ENCODE peak calls at places on chromosomes 4 and X, in four cellular contexts. One of them, this sample, is unnamed.

GRCh38 chrX:143648705-143649104 is 12.8 kb upstream of the SLITRK4 start:
- DNase-seq in SK-N-SH: no peak
- DNase-seq in HepG2: no peak
- DNase-seq in HCT116: no peak
- DNase-seq in this sample: no peak

GRCh38 chrX:68498044-68498507 is 775 bp upstream of the YIPF6 start:
- DNase-seq in HepG2: peak
- DNase-seq in HCT116: no peak
- DNase-seq in SK-N-SH: peak
- DNase-seq in this sample: no peak

GRCh38 chr4:176014583-176015108 is 51.0 kb upstream of the WDR17 start:
- DNase-seq in SK-N-SH: no peak
- DNase-seq in HepG2: no peak
- DNase-seq in HCT116: no peak
- DNase-seq in this sample: no peak

GRCh38 chrX:111181883-111182400 is 86.0 kb downstream of the PAK3 start:
- DNase-seq in SK-N-SH: no peak
- DNase-seq in HepG2: no peak
- DNase-seq in HCT116: no peak
- DNase-seq in this sample: no peak

GRCh38 chrX:39459204-39459603 is 638.6 kb downstream of the BCOR start:
- DNase-seq in HCT116: no peak
- DNase-seq in HepG2: no peak
- DNase-seq in SK-N-SH: no peak
- DNase-seq in this sample: no peak

GRCh38 chr4:15198070-15198727 is 195.9 kb downstream of the CPEB2 start:
- DNase-seq in HepG2: no peak
- DNase-seq in HCT116: no peak
- DNase-seq in SK-N-SH: no peak
- DNase-seq in this sample: no peak

GRCh38 chrX:23435108-23435507 is 100.5 kb downstream of the PTCHD1 start:
- DNase-seq in SK-N-SH: no peak
- DNase-seq in HepG2: no peak
- DNase-seq in HCT116: no peak
- DNase-seq in this sample: no peak

GRCh38 chrX:143664302-143664701 is 28.4 kb upstream of the SLITRK4 start:
- DNase-seq in SK-N-SH: peak
- DNase-seq in HepG2: no peak
- DNase-seq in HCT116: no peak
- DNase-seq in this sample: peak

GRCh38 chrX:39309721-39310152 is 508.5 kb downstream of the MID1IP1 start:
- DNase-seq in SK-N-SH: peak
- DNase-seq in HepG2: no peak
- DNase-seq in HCT116: no peak
- DNase-seq in this sample: no peak

GRCh38 chr4:4362991-4363697 is 23.8 kb upstream of the NSG1 start:
- DNase-seq in SK-N-SH: no peak
- DNase-seq in HepG2: no peak
- DNase-seq in HCT116: no peak
- DNase-seq in this sample: no peak
- TF ChIP-seq ELF1 in SK-N-SH: no peak
- TF ChIP-seq ELF1 in HepG2: no peak
- TF ChIP-seq ELF1 in HCT116: no peak
- TF ChIP-seq ELF1 in this sample: no peak

GRCh38 chr4:186591651-186592050 is 36.3 kb upstream of the MTNR1A start:
- DNase-seq in SK-N-SH: no peak
- DNase-seq in HCT116: no peak
- DNase-seq in HepG2: no peak
- DNase-seq in this sample: no peak

GRCh38 chr4:186593587-186593973 is 38.2 kb upstream of the MTNR1A start:
- DNase-seq in SK-N-SH: no peak
- DNase-seq in HCT116: no peak
- DNase-seq in HepG2: no peak
- DNase-seq in this sample: no peak

GRCh38 chr4:186592961-186593586 is 37.7 kb upstream of the MTNR1A start:
- DNase-seq in HepG2: no peak
- DNase-seq in SK-N-SH: no peak
- DNase-seq in HCT116: no peak
- DNase-seq in this sample: no peak

GRCh38 chr4:186596346-186596745 is 41.0 kb upstream of the MTNR1A start:
- DNase-seq in HepG2: no peak
- DNase-seq in SK-N-SH: no peak
- DNase-seq in HCT116: no peak
- DNase-seq in this sample: no peak

GRCh38 chr4:186592450-186592849 is 37.1 kb upstream of the MTNR1A start:
- DNase-seq in SK-N-SH: no peak
- DNase-seq in HCT116: no peak
- DNase-seq in HepG2: no peak
- DNase-seq in this sample: no peak
- TF ChIP-seq ELF1 in SK-N-SH: no peak
- TF ChIP-seq ELF1 in HCT116: no peak
- TF ChIP-seq ELF1 in HepG2: no peak
- TF ChIP-seq ELF1 in this sample: no peak

DNA sequence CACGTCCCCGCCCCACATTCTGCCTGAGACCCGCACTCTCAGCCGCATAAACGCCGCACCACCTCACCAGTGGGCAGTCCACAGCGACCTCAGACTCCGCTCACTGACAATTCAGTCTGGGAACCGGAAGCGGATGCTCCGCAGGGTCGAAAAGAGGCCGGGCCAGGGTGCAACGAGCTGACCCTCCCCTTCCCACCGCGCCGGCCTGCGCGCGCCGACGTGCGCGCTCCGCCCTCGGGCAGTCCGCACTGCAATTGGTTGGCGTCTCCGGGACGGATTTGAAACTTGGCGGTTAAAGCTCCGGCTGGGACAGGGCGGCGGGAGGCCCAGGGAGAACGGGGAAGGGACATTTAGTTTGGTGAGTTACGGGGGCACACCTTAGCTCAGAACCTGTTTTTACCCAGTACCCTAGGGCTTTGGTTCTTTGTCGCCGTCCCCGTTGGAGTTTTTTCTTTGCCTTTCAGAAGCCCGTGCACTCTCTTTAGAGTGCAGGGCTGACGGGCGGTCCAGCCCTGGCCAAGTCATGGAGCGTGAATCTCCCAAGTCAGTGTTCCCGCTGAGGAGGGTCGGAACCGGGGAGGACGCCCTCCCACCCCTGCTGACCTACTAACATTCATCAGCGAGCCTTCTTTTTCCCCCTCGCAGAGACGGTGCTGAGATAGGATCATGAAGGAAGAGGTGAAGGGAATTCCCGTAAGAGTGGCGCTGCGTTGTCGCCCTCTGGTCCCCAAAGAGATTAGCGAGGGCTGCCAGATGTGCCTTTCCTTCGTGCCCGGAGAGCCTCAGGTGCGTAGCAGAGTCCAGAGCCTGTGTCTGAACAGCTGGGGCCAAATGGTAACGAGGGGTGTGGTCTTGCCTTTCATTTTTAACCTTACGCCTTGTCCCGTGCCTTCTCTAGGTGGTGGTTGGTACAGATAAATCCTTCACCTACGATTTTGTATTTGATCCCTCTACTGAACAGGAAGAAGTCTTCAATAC is at the start of the genes KIF4A and PDZD11:
- DNase-seq in HCT116: peak
- DNase-seq in SK-N-SH: peak
- DNase-seq in HepG2: peak
- DNase-seq in this sample: peak
- TF ChIP-seq ELF1 in HCT116: no peak
- TF ChIP-seq ELF1 in SK-N-SH: peak
- TF ChIP-seq ELF1 in HepG2: peak
- TF ChIP-seq ELF1 in this sample: peak

GRCh38 chr4:163476761-163477438 is 3.3 kb upstream of the TKTL2 start:
- DNase-seq in HCT116: no peak
- DNase-seq in SK-N-SH: no peak
- DNase-seq in HepG2: no peak
- DNase-seq in this sample: no peak

GRCh38 chr4:163484906-163485305 is 9.6 kb upstream of the TMA16 start:
- DNase-seq in SK-N-SH: peak
- DNase-seq in HCT116: peak
- DNase-seq in HepG2: peak
- DNase-seq in this sample: peak

GRCh38 chr4:163486321-163486720 is 8.2 kb upstream of the TMA16 start:
- DNase-seq in HepG2: no peak
- DNase-seq in SK-N-SH: no peak
- DNase-seq in HCT116: no peak
- DNase-seq in this sample: no peak

DNA sequence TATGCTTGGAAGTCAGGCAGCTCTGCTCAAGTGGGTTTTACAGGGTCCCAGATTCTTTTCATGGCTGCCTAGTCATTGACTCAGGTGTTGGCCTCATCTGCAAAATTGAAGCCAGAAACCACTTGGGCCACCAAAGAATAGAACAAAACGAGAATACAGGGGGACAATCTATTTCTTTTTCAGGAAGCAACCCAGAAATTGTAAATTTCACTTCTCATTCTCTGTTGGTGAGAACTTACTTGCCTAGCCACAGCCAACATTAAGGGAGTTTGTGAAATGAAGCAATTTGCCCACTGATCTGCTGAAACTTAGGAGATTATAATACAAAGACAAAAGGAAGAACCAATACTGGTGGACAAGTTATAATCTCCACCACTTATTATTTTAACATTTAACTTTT is 8.6 kb upstream of the TKTL2 start:
- DNase-seq in HepG2: no peak
- DNase-seq in SK-N-SH: no peak
- DNase-seq in HCT116: no peak
- DNase-seq in this sample: no peak
- TF ChIP-seq ELF1 in HepG2: no peak
- TF ChIP-seq ELF1 in SK-N-SH: no peak
- TF ChIP-seq ELF1 in HCT116: no peak
- TF ChIP-seq ELF1 in this sample: no peak